ENCODE peak calls at places on chromosome 1, in seven cellular contexts. X is caudate nucleus; R is NCI-H2081; Z is RWPE1; M is naive thymus-derived CD8-positive, alpha-beta T cell; B is neuronal stem cell; V is AG08396. Y is an unnamed sample.

GRCh38 chr1:23628951-23629387 is 62.6 kb upstream of the RPL11 start:
- DNase-seq in X (no peak), R (no peak), Z (no peak), M (no peak), B (no peak), V (no peak), Y (no peak)

GRCh38 chr1:203346755-203347102 is 4.2 kb downstream of the FMOD start:
- DNase-seq in X (no peak), R (no peak), Z (no peak), M (no peak), B (no peak), V (no peak), Y (no peak)

GRCh38 chr1:157403203-157403602 is 149.1 kb downstream of the FCRL5 start:
- DNase-seq in X (no peak), R (no peak), Z (peak; percentile 41), M (no peak), B (no peak), V (peak; percentile 15), Y (no peak)

GRCh38 chr1:20380616-20381035 is 90.0 kb downstream of the VWA5B1 start:
- DNase-seq in X (peak; percentile 25), R (no peak), Z (peak; percentile 52), M (no peak), B (no peak), V (peak; percentile 79), Y (no peak)

GRCh38 chr1:211095381-211095780 is 38.6 kb downstream of the KCNH1 start:
- DNase-seq in X (no peak), R (no peak), Z (no peak), M (no peak), B (no peak), V (no peak), Y (no peak)

GRCh38 chr1:36609241-36610027 is 126.7 kb upstream of the CSF3R start:
- DNase-seq in X (peak; percentile 59), R (peak; percentile 83), Z (peak; percentile 65), M (no peak), B (peak; percentile 77), V (peak; percentile 70), Y (peak; percentile 54)

GRCh38 chr1:58852731-58853485 is 69.1 kb upstream of the JUN start:
- DNase-seq in X (no peak), R (no peak), Z (no peak), M (no peak), B (no peak), V (no peak), Y (no peak)

GRCh38 chr1:247007511-247008405 is at the start of gene ZNF695:
- DNase-seq in X (peak; percentile 80), R (peak; percentile 99), Z (peak; percentile 99), M (peak; percentile 2), B (peak; percentile 94), V (peak; percentile 97), Y (peak; percentile 33)

GRCh38 chr1:56423716-56424115 is 155.6 kb downstream of the PLPP3 start:
- DNase-seq in X (no peak), R (no peak), Z (no peak), M (no peak), B (no peak), V (no peak), Y (no peak)

GRCh38 chr1:198619375-198620140 is 19.3 kb upstream of the PTPRC start:
- DNase-seq in X (no peak), R (no peak), Z (no peak), M (no peak), B (no peak), V (no peak), Y (no peak)

GRCh38 chr1:101739826-101740330 is 256.8 kb downstream of the OLFM3 start:
- DNase-seq in X (no peak), R (no peak), Z (no peak), M (no peak), B (no peak), V (no peak), Y (no peak)

GRCh38 chr1:244768186-244768585 is 67.3 kb upstream of the COX20 start:
- DNase-seq in X (no peak), R (no peak), Z (no peak), M (no peak), B (no peak), V (no peak), Y (no peak)

Y was measured in substantia nigra.